ENCODE peak calls at places on chromosomes 13 and 19, in four cellular contexts. P, B, Q and M are unnamed samples.

GRCh38 chr13:30346789-30347167 is 39.4 kb upstream of the KATNAL1 start:
- DNase-seq in B (no peak), P (no peak), Q (no peak), M (no peak)

GRCh38 chr13:109180905-109181425 is 551.6 kb downstream of the MYO16 start:
- DNase-seq in B (peak; percentile 24), P (no peak), Q (no peak), M (peak; percentile 6)

GRCh38 chr13:20812890-20813289 is 39.1 kb upstream of the EEF1AKMT1 start:
- DNase-seq in P (no peak), B (no peak), Q (no peak), M (no peak)

GRCh38 chr19:36128392-36128736 is 11.5 kb upstream of the CAPNS1 start:
- DNase-seq in Q (no peak), P (no peak), B (no peak), M (peak; percentile 52)

GRCh38 chr13:29428310-29428991 is 167.0 kb downstream of the SLC7A1 start:
- DNase-seq in B (peak; percentile 6), P (peak; percentile 25), Q (no peak), M (no peak)

GRCh38 chr13:44117351-44117750 is 237.6 kb downstream of the LACC1 start:
- DNase-seq in P (no peak), Q (no peak), B (no peak), M (no peak)

GRCh38 chr13:51041126-51041525 is 69.9 kb downstream of the C13orf42 start:
- DNase-seq in Q (no peak), B (no peak), P (no peak), M (no peak)

GRCh38 chr19:2578391-2578826 is 102.5 kb downstream of the GADD45B start:
- DNase-seq in Q (no peak), B (no peak), P (no peak), M (no peak)

GRCh38 chr19:10819124-10820060 is 16.6 kb downstream of the TMED1 start:
- DNase-seq in B (no peak), P (no peak), Q (no peak), M (no peak)

GRCh38 chr19:36060430-36060829 is 5.7 kb downstream of the WDR62 start:
- DNase-seq in P (no peak), B (no peak), Q (peak; percentile 52), M (no peak)

GRCh38 chr13:39374741-39375189 is 228.2 kb downstream of the LHFPL6 start:
- DNase-seq in P (no peak), Q (no peak), B (no peak), M (no peak)

GRCh38 chr19:19748249-19748938 is 15.5 kb upstream of the ZNF14 start:
- DNase-seq in P (no peak), Q (no peak), B (no peak), M (no peak)

GRCh38 chr19:47309608-47310007 is at the start of gene C5AR1:
- DNase-seq in P (no peak), B (no peak), Q (no peak), M (no peak)
- TF ChIP-seq FOSL1 in P (no peak), B (no peak), Q (no peak), M (no peak)

GRCh38 chr13:110316196-110316595 is 9.1 kb downstream of the COL4A2 start:
- DNase-seq in Q (no peak), P (no peak), B (no peak), M (no peak)

GRCh38 chr13:110317496-110318195 is 10.6 kb downstream of the COL4A2 start:
- DNase-seq in B (no peak), Q (no peak), P (no peak), M (no peak)

GRCh38 chr13:110319397-110319773 is 12.3 kb downstream of the COL4A2 start:
- DNase-seq in Q (no peak), B (no peak), P (no peak), M (no peak)

GRCh38 chr13:110318920-110319319 is 11.8 kb downstream of the COL4A2 start:
- DNase-seq in B (no peak), Q (no peak), P (no peak), M (no peak)

GRCh38 chr13:110317093-110317492 is 10.0 kb downstream of the COL4A2 start:
- DNase-seq in Q (no peak), P (no peak), B (no peak), M (no peak)
- TF ChIP-seq FOSL1 in Q (no peak), P (no peak), B (no peak), M (no peak)

GRCh38 chr19:49891393-49891792 is 5.3 kb downstream of the IL4I1 start:
- DNase-seq in P (no peak), B (no peak), Q (no peak), M (no peak)

GRCh38 chr19:49889038-49889686 is 7.5 kb downstream of the IL4I1 start:
- DNase-seq in P (no peak), B (no peak), Q (peak; percentile 30), M (no peak)

GRCh38 chr19:49889687-49890348 is 6.9 kb downstream of the IL4I1 start:
- DNase-seq in B (peak; percentile 53), Q (peak; percentile 95), P (peak; percentile 88), M (no peak)

GRCh38 chr19:49892716-49893115 is 4.0 kb downstream of the IL4I1 start:
- DNase-seq in B (no peak), Q (no peak), P (no peak), M (no peak)

GRCh38 chr19:49890349-49891311 is 6.1 kb downstream of the IL4I1 start:
- DNase-seq in B (no peak), Q (peak; percentile 86), P (no peak), M (no peak)
- TF ChIP-seq FOSL1 in B (no peak), Q (peak; percentile 2), P (no peak), M (no peak)

GRCh38 chr19:18152444-18152816 is 533 bp upstream of the PIK3R2 start:
- DNase-seq in Q (peak; percentile 99), B (peak; percentile 96), P (peak; percentile 97), M (peak; percentile 98)

GRCh38 chr19:18147396-18147795 is 5.6 kb upstream of the PIK3R2 start:
- DNase-seq in Q (no peak), B (no peak), P (no peak), M (no peak)

GRCh38 chr19:18150776-18151624 is 2.0 kb upstream of the PIK3R2 start:
- DNase-seq in Q (no peak), P (no peak), B (no peak), M (no peak)

GRCh38 chr19:18152817-18153554 is at the start of gene PIK3R2:
- DNase-seq in B (peak; percentile 97), P (peak; percentile 97), Q (peak; percentile 99), M (peak; percentile 97)

GRCh38 chr19:18149596-18149975 is 3.4 kb upstream of the PIK3R2 start:
- DNase-seq in P (no peak), Q (no peak), B (no peak), M (no peak)
- TF ChIP-seq FOSL1 in P (no peak), Q (no peak), B (no peak), M (no peak)

DNA sequence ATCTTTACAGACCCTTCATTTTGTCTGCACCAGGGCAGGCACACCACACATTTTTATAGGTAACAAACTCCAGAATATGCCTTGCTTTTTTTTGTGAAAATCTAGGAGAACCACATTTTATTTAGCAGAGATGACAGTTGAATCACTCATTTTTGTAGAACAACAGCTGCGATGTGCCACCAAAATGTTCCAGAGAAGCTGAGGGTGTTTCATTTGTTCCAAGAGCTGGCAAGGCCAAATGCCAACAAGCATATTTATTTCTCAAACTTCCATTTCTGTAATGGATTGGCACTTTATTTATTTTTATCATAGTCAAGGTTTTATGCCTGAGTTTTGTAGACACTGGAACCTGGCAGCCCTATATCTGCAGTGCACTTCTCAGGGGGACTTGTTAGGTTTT is 10.4 kb downstream of the OLFM4 start:
- DNase-seq in B (no peak), P (no peak), Q (no peak), M (no peak)
- TF ChIP-seq FOSL1 in B (no peak), P (no peak), Q (no peak), M (no peak)

DNA sequence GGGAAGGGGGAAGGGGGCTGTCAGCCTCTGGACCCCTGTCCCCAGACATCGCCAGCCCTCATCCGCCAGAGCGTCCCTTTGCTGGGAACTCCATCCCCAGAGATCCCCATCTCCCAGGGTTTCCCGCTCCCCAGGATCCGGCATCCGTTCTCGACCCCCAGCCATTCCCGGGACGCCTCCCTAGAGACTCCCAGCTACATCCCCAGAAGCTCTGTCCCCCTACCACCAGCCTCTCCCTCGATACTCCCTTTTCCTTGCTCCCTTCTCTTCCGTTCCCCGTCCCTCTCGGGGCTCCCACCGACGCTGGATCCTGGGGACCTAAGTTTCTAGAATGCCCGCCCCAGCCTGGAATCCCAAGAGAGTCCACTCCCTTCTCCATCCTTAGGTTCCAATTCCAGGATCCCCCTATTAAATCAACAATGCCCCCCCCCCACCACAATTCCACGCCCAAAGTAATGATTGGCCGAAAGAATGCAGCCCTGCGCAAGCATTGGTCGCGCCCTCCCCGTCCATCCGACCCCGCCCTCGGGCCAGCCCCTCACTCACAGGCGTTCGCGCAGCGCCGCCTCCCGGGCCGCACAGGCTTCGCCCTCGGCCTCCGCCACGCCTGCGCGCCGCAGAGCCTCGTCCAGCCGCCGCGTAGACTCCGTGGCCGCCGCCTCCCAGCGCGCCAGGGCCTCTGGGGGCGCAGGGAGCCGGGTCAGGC is 3.2 kb downstream of the CCDC194 start:
- DNase-seq in Q (peak; percentile 96), P (peak; percentile 71), B (peak; percentile 80), M (peak; percentile 83)
- TF ChIP-seq FOSL1 in Q (no peak), P (no peak), B (no peak), M (no peak)

GRCh38 chr13:41700790-41701310 is 243.5 kb downstream of the RGCC start:
- DNase-seq in B (no peak), Q (peak; percentile 28), P (no peak), M (no peak)
- TF ChIP-seq FOSL1 in B (no peak), Q (peak; percentile 14), P (no peak), M (no peak)

DNA sequence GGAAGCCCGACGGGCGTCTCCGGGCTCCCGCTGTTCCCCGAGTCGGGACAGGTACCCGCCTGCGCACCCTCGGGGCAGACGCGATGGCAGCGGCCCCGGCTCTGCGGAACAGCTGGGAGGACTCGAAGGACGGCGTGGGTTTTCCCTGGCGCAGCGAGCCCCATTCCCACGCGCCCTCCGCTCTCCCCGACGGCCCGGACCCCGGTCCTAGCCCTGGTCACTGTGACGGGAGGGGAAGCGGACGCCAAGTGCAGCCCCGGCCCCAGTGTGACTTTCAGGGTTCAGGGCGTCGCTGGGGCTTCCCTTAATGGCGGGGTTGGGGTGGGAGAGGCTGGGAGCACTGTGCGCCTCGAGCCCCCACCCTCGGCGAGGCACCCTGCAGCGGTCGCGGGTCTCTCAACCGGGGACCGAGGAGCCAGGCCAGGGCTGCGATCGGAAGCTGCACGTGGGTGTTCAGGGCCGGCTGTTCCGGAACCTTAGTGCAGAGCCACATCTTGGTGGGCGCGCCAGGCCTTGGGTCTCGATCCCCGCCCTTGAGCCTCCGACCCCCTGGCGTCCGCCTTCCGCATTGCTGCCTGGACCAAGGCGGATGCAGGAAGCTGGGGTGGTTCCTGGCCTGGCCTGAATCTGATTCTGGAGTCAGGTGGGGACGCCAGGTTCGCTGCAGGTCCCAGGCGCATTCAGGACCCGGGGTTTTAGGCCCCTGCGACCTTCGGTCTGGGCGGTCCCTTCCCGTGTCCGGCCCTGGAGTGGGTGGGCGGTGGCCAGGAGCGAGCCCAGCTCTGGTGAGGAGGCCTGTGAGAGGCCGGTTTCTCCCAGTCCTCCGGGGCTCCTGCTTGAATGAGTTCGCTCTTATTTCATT is 3.5 kb downstream of the LGALS7B start:
- DNase-seq in P (no peak), Q (no peak), B (no peak), M (no peak)
- TF ChIP-seq FOSL1 in P (no peak), Q (no peak), B (no peak), M (no peak)

GRCh38 chr19:13282486-13283065 is 132.4 kb downstream of the IER2 start:
- DNase-seq in B (no peak), Q (no peak), P (no peak), M (no peak)

GRCh38 chr19:13283871-13284270 is 133.7 kb downstream of the IER2 start:
- DNase-seq in Q (no peak), P (no peak), B (no peak), M (no peak)

GRCh38 chr19:13286195-13286985 is 136.2 kb downstream of the IER2 start:
- DNase-seq in B (no peak), Q (no peak), P (no peak), M (no peak)

GRCh38 chr19:13281567-13282291 is 131.5 kb downstream of the IER2 start:
- DNase-seq in P (no peak), B (no peak), Q (no peak), M (no peak)

GRCh38 chr19:13284929-13285928 is 135.0 kb downstream of the IER2 start:
- DNase-seq in Q (no peak), P (no peak), B (no peak), M (no peak)
- TF ChIP-seq FOSL1 in Q (no peak), P (no peak), B (no peak), M (no peak)